ENCODE peak calls at places on chromosome 6, in eight cellular contexts. Q, D, Z, F, K, I, H and N are unnamed samples.

GRCh38 chr6:130968486-130968885 is 94.6 kb downstream of the EPB41L2 start:
- DNase-seq in F (no peak), D (no peak), Q (no peak), I (no peak), K (no peak), Z (no peak), H (no peak), N (no peak)

GRCh38 chr6:162184465-162184864 is 543.1 kb downstream of the PRKN start:
- DNase-seq in Q (no peak), K (no peak), Z (no peak), H (no peak), I (no peak), F (no peak), D (no peak), N (no peak)

GRCh38 chr6:158648682-158649131 is 1.1 kb upstream of the SYTL3 start:
- DNase-seq in Z (no peak), Q (peak; percentile 71), K (no peak), F (no peak), D (no peak), I (no peak), H (no peak), N (no peak)

GRCh38 chr6:45961125-45961524 is 54.5 kb downstream of the CLIC5 start:
- DNase-seq in I (no peak), H (no peak), K (no peak), Q (no peak), Z (no peak), F (no peak), D (no peak), N (no peak)

GRCh38 chr6:139029470-139030210 is 1.1 kb downstream of the ABRACL start:
- DNase-seq in F (peak; percentile 64), Q (peak; percentile 69), Z (peak; percentile 38), H (peak; percentile 64), I (no peak), D (no peak), K (peak; percentile 61), N (no peak)

GRCh38 chr6:158834675-158835385 is 15.7 kb upstream of the EZR start:
- DNase-seq in I (no peak), K (no peak), D (no peak), Q (no peak), Z (no peak), F (no peak), H (no peak), N (no peak)

GRCh38 chr6:81761197-81761596 is 8.7 kb upstream of the TENT5A start:
- DNase-seq in K (no peak), Z (no peak), Q (no peak), F (no peak), D (no peak), I (no peak), H (no peak), N (no peak)

GRCh38 chr6:6836609-6837406 is 248.3 kb downstream of the LY86 start:
- DNase-seq in Z (no peak), Q (no peak), H (no peak), F (no peak), K (no peak), I (no peak), D (no peak), N (no peak)

GRCh38 chr6:89369009-89369408 is 16.5 kb upstream of the UBE2J1 start:
- DNase-seq in F (peak; percentile 59), H (peak; percentile 71), Q (peak; percentile 45), Z (peak; percentile 74), K (no peak), D (no peak), I (peak; percentile 68), N (no peak)

GRCh38 chr6:165972139-165972802 is 195.4 kb downstream of the TBXT start:
- DNase-seq in D (no peak), Z (no peak), I (no peak), F (no peak), H (no peak), Q (no peak), K (no peak), N (no peak)

GRCh38 chr6:89411269-89412070 is 603 bp downstream of the RRAGD start:
- DNase-seq in Q (peak; percentile 85), K (peak; percentile 64), F (peak; percentile 44), I (peak; percentile 22), Z (no peak), D (peak; percentile 27), H (peak; percentile 19), N (no peak)

GRCh38 chr6:139325686-139326085 is 33.9 kb upstream of the TXLNB start:
- DNase-seq in H (no peak), Z (no peak), D (no peak), I (no peak), F (no peak), K (no peak), Q (no peak), N (no peak)

GRCh38 chr6:37525460-37526357 is 26.0 kb upstream of the CCDC167 start:
- DNase-seq in Z (no peak), Q (peak; percentile 69), F (no peak), K (no peak), D (no peak), I (no peak), H (no peak), N (no peak)

GRCh38 chr6:79076160-79076559 is 1.9 kb downstream of the PHIP start:
- DNase-seq in I (no peak), K (no peak), D (peak; percentile 12), F (no peak), Z (no peak), Q (no peak), H (no peak), N (no peak)

GRCh38 chr6:105459049-105459448 is 56.2 kb upstream of the PREP start:
- DNase-seq in Z (no peak), K (no peak), H (no peak), D (no peak), I (no peak), F (no peak), Q (no peak), N (no peak)

GRCh38 chr6:4593891-4594445 is 182.2 kb upstream of the CDYL start:
- DNase-seq in F (no peak), D (no peak), Z (no peak), H (no peak), K (no peak), Q (no peak), I (no peak), N (no peak)

GRCh38 chr6:120981835-120982234 is 352.4 kb downstream of the TBC1D32 start:
- DNase-seq in D (no peak), I (no peak), Z (no peak), Q (no peak), F (no peak), K (no peak), H (no peak), N (no peak)
- H3K4me1 ChIP-seq in D (no peaks in the 10 kb centered on the region), I (no peaks in the 10 kb centered on the region), Z (no peaks in the 10 kb centered on the region), Q (no peaks in the 10 kb centered on the region), F (no peaks in the 10 kb centered on the region), K (no peaks in the 10 kb centered on the region), H (no peaks in the 10 kb centered on the region), N (no peaks in the 10 kb centered on the region)

GRCh38 chr6:156925718-156926607 is 148.8 kb downstream of the ARID1B start:
- DNase-seq in H (no peak), Q (no peak), K (no peak), Z (no peak), F (no peak), I (no peak), D (no peak), N (no peak)
- H3K36me3 ChIP-seq in H (no peaks in the 10 kb centered on the region), Q (no peaks in the 10 kb centered on the region), K (no peaks in the 10 kb centered on the region), Z (no peaks in the 10 kb centered on the region), F (no peaks in the 10 kb centered on the region), I (no peaks in the 10 kb centered on the region), D (no peaks in the 10 kb centered on the region), N (no peaks in the 10 kb centered on the region)

GRCh38 chr6:167093406-167093921 is 29.4 kb upstream of the CCR6 start:
- DNase-seq in D (no peak), Z (no peak), F (no peak), K (no peak), Q (no peak), H (no peak), I (no peak), N (no peak)
- H3K4me1 ChIP-seq in D (peaks cover 39% of the 10 kb centered on the region), Z (no peaks in the 10 kb centered on the region), F (peaks cover 14% of the 10 kb centered on the region), K (no peaks in the 10 kb centered on the region), Q (no peaks in the 10 kb centered on the region), H (peaks cover 3% of the 10 kb centered on the region), I (no peaks in the 10 kb centered on the region), N (peaks cover under 1% of the 10 kb centered on the region)

GRCh38 chr6:167915139-167915538 is 82.3 kb upstream of the KIF25 start:
- DNase-seq in Q (no peak), H (no peak), D (no peak), K (no peak), Z (no peak), F (no peak), I (no peak), N (no peak)

GRCh38 chr6:167910007-167910406 is 83.3 kb downstream of the AFDN start:
- DNase-seq in Q (no peak), I (no peak), F (no peak), K (no peak), H (no peak), D (no peak), Z (no peak), N (no peak)

GRCh38 chr6:167912494-167912893 is 85.0 kb upstream of the KIF25 start:
- DNase-seq in D (no peak), Z (no peak), H (no peak), K (no peak), F (no peak), I (no peak), Q (no peak), N (no peak)

GRCh38 chr6:167910652-167911051 is 83.9 kb downstream of the AFDN start:
- DNase-seq in I (no peak), K (no peak), F (no peak), H (no peak), Q (peak; percentile 19), D (no peak), Z (no peak), N (no peak)

DNA sequence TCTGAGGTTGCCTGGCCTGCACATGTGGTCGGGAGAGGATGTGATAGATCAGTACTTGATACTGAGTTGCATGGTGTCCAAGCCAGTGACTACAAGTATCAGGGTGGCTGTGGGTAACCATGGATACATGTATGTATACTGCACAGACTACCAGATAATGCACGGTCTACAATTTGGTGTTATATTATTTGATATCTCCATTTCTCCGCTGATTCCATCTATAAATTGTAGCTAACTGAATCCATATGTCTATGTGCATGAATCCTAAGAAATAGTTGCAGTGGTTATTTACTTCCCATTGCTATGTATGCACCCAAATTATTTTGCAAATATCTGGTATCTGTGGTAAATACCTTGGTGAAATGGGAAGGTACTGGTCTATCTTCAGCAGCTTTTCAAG is 83.8 kb upstream of the KIF25 start:
- DNase-seq in K (no peak), H (no peak), Q (no peak), Z (no peak), I (no peak), F (no peak), D (no peak), N (no peak)
- H3K36me3 ChIP-seq in K (peaks cover 6% of the 10 kb centered on the region), H (peaks cover 38% of the 10 kb centered on the region), Q (peaks cover 70% of the 10 kb centered on the region), Z (no peaks in the 10 kb centered on the region), I (no peaks in the 10 kb centered on the region), F (peaks cover 74% of the 10 kb centered on the region), D (no peaks in the 10 kb centered on the region), N (peaks cover 60% of the 10 kb centered on the region)